ENCODE peak calls at places on chromosome 11, in six cellular contexts. D is pancreas, H is ovary, U is tibial artery, J is heart left ventricle, I is A549. V is an unnamed sample.

GRCh38 chr11:132838621-132839020 is 693.7 kb downstream of the OPCML start:
- DNase-seq in I (no peak), J (no peak), H (no peak), U (no peak), D (no peak), V (no peak)

GRCh38 chr11:17719940-17720795 is 797 bp downstream of the MYOD1 start:
- DNase-seq in U (no peak), J (no peak), I (peak), D (no peak), H (no peak), V (no peak)

GRCh38 chr11:106160494-106160893 is 83.0 kb downstream of the AASDHPPT start:
- DNase-seq in H (no peak), U (no peak), I (no peak), D (no peak), J (no peak), V (no peak)

GRCh38 chr11:111541209-111542061 is 915 bp downstream of the LAYN start:
- DNase-seq in J (peak), U (peak), I (no peak), D (peak), H (peak), V (peak)

GRCh38 chr11:62804310-62805043 is 763 bp downstream of the NXF1 start:
- DNase-seq in D (no peak), H (no peak), J (no peak), U (no peak), I (no peak), V (no peak)

GRCh38 chr11:2804701-2805387 is 80.7 kb downstream of the CDKN1C start:
- DNase-seq in U (no peak), H (peak), I (no peak), J (peak), D (peak), V (no peak)

GRCh38 chr11:114322934-114323333 is 26.7 kb downstream of the NNMT start:
- DNase-seq in J (no peak), I (no peak), U (no peak), H (no peak), D (no peak), V (no peak)

GRCh38 chr11:134050541-134051383 is 18.1 kb upstream of the JAM3 start:
- DNase-seq in H (peak), I (peak), J (peak), U (peak), D (peak), V (peak)

GRCh38 chr11:36211735-36212430 is 77.3 kb downstream of the COMMD9 start:
- DNase-seq in H (no peak), J (no peak), I (no peak), U (no peak), D (no peak), V (no peak)

GRCh38 chr11:17475666-17476316 is 854 bp downstream of the ABCC8 start:
- DNase-seq in I (no peak), J (no peak), U (no peak), H (no peak), D (no peak), V (no peak)

GRCh38 chr11:92330114-92330513 is 105.5 kb downstream of the FAT3 start:
- DNase-seq in U (no peak), D (no peak), I (no peak), H (no peak), J (no peak), V (no peak)

GRCh38 chr11:96075532-96075959 is 151.6 kb upstream of the MTMR2 start:
- DNase-seq in J (no peak), U (no peak), I (no peak), D (no peak), H (no peak), V (peak)

GRCh38 chr11:47980907-47981621 is 705 bp downstream of the PTPRJ start:
- DNase-seq in J (peak), H (peak), D (peak), U (no peak), I (peak), V (peak)

GRCh38 chr11:8719260-8720190 is 36.9 kb downstream of the RPL27A start:
- DNase-seq in D (peak), U (peak), J (peak), H (no peak), I (peak), V (no peak)

GRCh38 chr11:14904745-14905103 is 12.7 kb upstream of the CYP2R1 start:
- DNase-seq in D (peak), U (peak), H (peak), J (peak), I (peak), V (peak)

GRCh38 chr11:67576742-67577475 is 6.7 kb upstream of the GSTP1 start:
- DNase-seq in H (no peak), I (no peak), J (no peak), U (no peak), D (no peak), V (no peak)

GRCh38 chr11:67572305-67572704 is 11.3 kb upstream of the GSTP1 start:
- DNase-seq in I (no peak), H (no peak), U (no peak), D (no peak), J (no peak), V (no peak)

GRCh38 chr11:67572747-67573419 is 10.7 kb upstream of the GSTP1 start:
- DNase-seq in I (peak), U (no peak), H (peak), J (peak), D (peak), V (no peak)

GRCh38 chr11:67571443-67571842 is 12.2 kb upstream of the GSTP1 start:
- DNase-seq in I (no peak), H (no peak), U (no peak), D (no peak), J (no peak), V (no peak)
- TF ChIP-seq CTCF in I (no peak), H (no peak), U (no peak), D (no peak), J (no peak), V (no peak)

DNA sequence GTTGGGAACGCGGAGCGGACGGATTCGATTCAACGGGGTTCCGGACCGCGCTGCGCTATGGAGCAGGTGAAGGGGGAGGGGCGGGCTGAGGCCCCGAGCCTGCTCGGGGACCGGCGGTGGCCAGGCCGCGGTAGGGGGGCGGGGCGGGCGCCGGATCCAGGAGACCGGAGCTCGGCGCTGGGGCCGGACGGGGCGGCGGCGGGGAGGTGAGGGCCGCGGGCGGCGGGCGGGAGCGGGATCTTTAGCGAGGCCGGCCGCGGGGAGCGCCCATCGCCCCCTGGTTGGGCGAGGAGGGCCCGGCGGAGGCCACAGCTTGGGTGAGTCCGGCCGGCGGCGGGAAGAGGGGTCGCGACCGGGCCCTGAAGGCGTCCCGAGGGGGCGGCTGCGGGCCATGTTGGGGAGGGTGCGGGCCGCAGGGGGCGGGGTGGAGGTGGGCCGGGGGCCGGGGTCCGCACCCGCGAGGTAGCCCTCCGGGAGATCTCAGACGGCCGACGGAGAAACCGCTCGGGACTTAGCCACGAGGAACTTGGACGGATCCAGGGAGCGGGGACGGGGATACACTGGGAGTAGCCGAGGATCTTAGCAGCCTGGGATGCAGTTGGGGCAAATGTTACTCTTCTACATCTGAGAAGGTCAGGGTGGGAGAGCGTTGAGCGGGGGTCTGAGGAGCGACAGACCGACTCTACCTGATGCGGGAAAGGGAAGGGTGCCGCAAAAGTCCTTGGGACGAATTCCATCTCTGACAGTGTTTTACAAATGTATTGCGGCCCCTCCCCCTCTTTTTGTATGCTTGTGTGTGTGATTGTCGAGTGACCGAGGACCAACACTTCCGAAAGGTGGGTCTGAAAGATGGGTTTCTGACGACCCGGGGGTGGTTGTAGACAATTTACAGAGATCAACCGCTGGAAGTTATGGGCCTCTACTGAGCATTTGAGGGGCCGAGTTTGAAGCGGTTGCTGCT is 514 bp downstream of the STIP1 start:
- DNase-seq in D (peak), J (no peak), U (no peak), I (no peak), H (no peak), V (peak)
- TF ChIP-seq CTCF in D (no peak), J (no peak), U (no peak), I (no peak), H (no peak), V (peak)

DNA sequence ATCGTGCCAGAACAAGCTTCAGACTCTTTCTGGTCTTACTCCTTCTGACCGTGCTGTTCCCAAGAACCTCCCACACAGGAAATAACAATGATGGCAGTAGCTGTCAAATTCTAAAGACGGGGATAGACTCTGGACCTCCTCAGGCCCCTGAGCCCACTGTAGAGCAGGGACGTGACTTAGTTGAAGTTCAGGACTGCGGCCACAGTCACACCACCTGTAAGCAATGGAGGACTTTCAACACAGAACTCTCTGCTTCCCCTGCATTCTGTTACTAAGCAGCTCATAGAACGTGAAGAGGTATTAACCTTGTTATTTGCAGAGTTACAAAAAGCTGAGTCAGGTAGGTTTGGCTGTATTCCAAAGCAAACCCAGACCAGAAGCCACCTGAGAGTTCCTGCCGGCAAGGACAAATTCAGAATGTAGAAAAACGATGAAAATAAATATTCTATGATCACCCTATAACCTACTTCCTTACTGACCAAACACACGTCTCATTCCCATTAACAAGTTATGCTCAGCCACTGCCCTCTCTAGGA is 12.7 kb downstream of the TMEM45B start:
- DNase-seq in D (peak), H (no peak), U (no peak), I (no peak), J (no peak), V (no peak)
- TF ChIP-seq CTCF in D (no peak), H (no peak), U (no peak), I (no peak), J (no peak), V (no peak)

GRCh38 chr11:9757809-9758675 is 94.2 kb downstream of the SWAP70 start:
- DNase-seq in U (peak), J (peak), D (peak), H (peak), I (peak), V (peak)
- TF ChIP-seq CTCF in U (peak), J (peak), D (peak), H (peak), I (peak), V (peak)

DNA sequence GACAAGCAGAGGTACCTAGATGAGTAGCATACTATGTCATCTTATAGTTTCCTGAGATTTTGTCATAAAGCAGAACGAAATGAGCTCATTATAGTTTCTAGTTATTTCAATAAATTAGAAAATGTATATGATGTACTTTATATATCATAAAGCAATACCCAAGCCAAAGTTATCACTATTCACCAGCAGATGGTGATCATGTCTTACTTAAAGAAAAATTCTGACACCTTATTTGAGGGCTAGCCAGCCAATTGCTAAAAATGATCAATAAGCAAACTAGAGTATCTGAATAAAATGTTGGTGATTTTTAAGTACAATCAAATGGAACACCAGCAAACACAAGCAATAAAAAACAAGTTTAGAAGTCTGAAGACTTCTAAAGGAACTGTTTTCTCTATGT is 44.1 kb downstream of the RSF1 start:
- DNase-seq in J (no peak), U (no peak), H (no peak), I (peak), D (no peak), V (no peak)
- TF ChIP-seq CTCF in J (peak), U (no peak), H (no peak), I (peak), D (no peak), V (no peak)

V was measured in GM10248.